ENCODE peak calls at places on chromosomes 7 and 10, in six cellular contexts. W, C, F, Z, O and G are unnamed samples.

GRCh38 chr10:44956717-44957706 is 2.6 kb upstream of the RASSF4 start:
- DNase-seq in W (no peak), C (no peak), F (no peak), Z (no peak), O (no peak), G (no peak)

GRCh38 chr7:143510854-143511592 is 33.4 kb downstream of the TAS2R41 start:
- DNase-seq in W (no peak), C (no peak), F (no peak), Z (no peak), O (no peak), G (no peak)

GRCh38 chr7:123923599-123923998 is 1.4 kb upstream of the SPAM1 start:
- DNase-seq in W (no peak), C (no peak), F (no peak), Z (no peak), O (no peak), G (no peak)

GRCh38 chr10:871951-872403 is 59.5 kb downstream of the LARP4B start:
- DNase-seq in W (no peak), C (no peak), F (no peak), Z (no peak), O (no peak), G (no peak)

GRCh38 chr7:151117565-151117964 is 31.3 kb downstream of the AGAP3 start:
- DNase-seq in W (no peak), C (no peak), F (no peak), Z (no peak), O (no peak), G (no peak)

GRCh38 chr10:102644646-102645387 is 538 bp downstream of the TRIM8 start:
- DNase-seq in W (no peak), C (peak; percentile 82), F (peak; percentile 83), Z (peak; percentile 75), O (no peak), G (no peak)

GRCh38 chr7:133573554-133574265 is 320.8 kb downstream of the EXOC4 start:
- DNase-seq in W (no peak), C (no peak), F (no peak), Z (no peak), O (no peak), G (no peak)

GRCh38 chr7:114921636-114922150 is at the start of gene MDFIC:
- DNase-seq in W (peak; percentile 74), C (no peak), F (no peak), Z (peak; percentile 47), O (no peak), G (peak; percentile 50)

GRCh38 chr7:132782777-132783633 is 206.7 kb upstream of the PLXNA4 start:
- DNase-seq in W (peak; percentile 61), C (no peak), F (no peak), Z (peak; percentile 19), O (no peak), G (peak; percentile 15)

GRCh38 chr7:143380646-143381426 is at the start of gene ZYX:
- DNase-seq in W (peak; percentile 58), C (peak; percentile 71), F (peak; percentile 97), Z (peak; percentile 99), O (peak; percentile 93), G (no peak)

GRCh38 chr7:151632750-151633515 is 113.2 kb upstream of the RHEB start:
- DNase-seq in W (no peak), C (peak; percentile 90), F (no peak), Z (peak; percentile 59), O (no peak), G (no peak)

GRCh38 chr10:116891208-116891607 is 41.9 kb downstream of the ENO4 start:
- DNase-seq in W (no peak), C (peak; percentile 60), F (no peak), Z (peak; percentile 88), O (no peak), G (no peak)

GRCh38 chr7:105647591-105647990 is 66.3 kb upstream of the EFCAB10 start:
- DNase-seq in W (no peak), C (no peak), F (no peak), Z (no peak), O (no peak), G (no peak)

GRCh38 chr10:112429654-112430230 is 17.0 kb downstream of the ZDHHC6 start:
- DNase-seq in W (no peak), C (no peak), F (no peak), Z (no peak), O (no peak), G (no peak)

GRCh38 chr7:74092964-74093339 is 9.3 kb downstream of the LIMK1 start:
- DNase-seq in W (no peak), C (peak; percentile 24), F (no peak), Z (peak; percentile 39), O (no peak), G (no peak)

GRCh38 chr7:75649462-75649861 is 89.3 kb downstream of the HIP1 start:
- DNase-seq in W (peak; percentile 85), C (no peak), F (no peak), Z (no peak), O (peak; percentile 13), G (peak; percentile 50)

GRCh38 chr7:86911703-86912102 is 147.8 kb downstream of the ELAPOR2 start:
- DNase-seq in W (no peak), C (no peak), F (no peak), Z (no peak), O (no peak), G (no peak)